ENCODE peak calls at places on chromosomes 6 and 20, in four cellular contexts. One of them, this sample, is unnamed. For H3K36me3, the result is how much of the 10 kb centered on the place peaks cover.

GRCh38 chr6:109002882-109003281 is 91.8 kb downstream of the SESN1 start:
- DNase-seq in uterus: no peak
- DNase-seq in mammary epithelial cell: no peak
- DNase-seq in BJ: no peak
- DNase-seq in this sample: no peak

GRCh38 chr20:58708246-58708931 is 15.8 kb downstream of the NPEPL1 start:
- DNase-seq in BJ: no peak
- DNase-seq in mammary epithelial cell: no peak
- DNase-seq in uterus: no peak
- DNase-seq in this sample: no peak

GRCh38 chr6:27893059-27893835 is 18.9 kb downstream of the OR2B2 start:
- DNase-seq in BJ: peak
- DNase-seq in uterus: peak
- DNase-seq in mammary epithelial cell: peak
- DNase-seq in this sample: peak

GRCh38 chr6:41757268-41757667 is 10.1 kb upstream of the PGC start:
- DNase-seq in mammary epithelial cell: no peak
- DNase-seq in uterus: no peak
- DNase-seq in BJ: no peak
- DNase-seq in this sample: no peak

GRCh38 chr20:32566379-32567374 is 18.5 kb downstream of the NOL4L start:
- DNase-seq in BJ: no peak
- DNase-seq in uterus: no peak
- DNase-seq in mammary epithelial cell: no peak
- DNase-seq in this sample: no peak

GRCh38 chr20:11682285-11682684 is 235.4 kb upstream of the BTBD3 start:
- DNase-seq in BJ: no peak
- DNase-seq in uterus: no peak
- DNase-seq in mammary epithelial cell: no peak
- DNase-seq in this sample: no peak

GRCh38 chr6:43193929-43194328 is 11.9 kb downstream of the CUL9 start:
- DNase-seq in BJ: no peak
- DNase-seq in mammary epithelial cell: no peak
- DNase-seq in uterus: no peak
- DNase-seq in this sample: no peak

GRCh38 chr6:54493138-54493537 is 184.9 kb downstream of the TINAG start:
- DNase-seq in uterus: no peak
- DNase-seq in mammary epithelial cell: peak
- DNase-seq in BJ: peak
- DNase-seq in this sample: peak

GRCh38 chr6:105430685-105431084 is 27.8 kb upstream of the PREP start:
- DNase-seq in BJ: no peak
- DNase-seq in mammary epithelial cell: no peak
- DNase-seq in uterus: no peak
- DNase-seq in this sample: no peak

GRCh38 chr20:37155987-37156386 is 23.1 kb upstream of the RPN2 start:
- DNase-seq in mammary epithelial cell: no peak
- DNase-seq in uterus: no peak
- DNase-seq in BJ: no peak
- DNase-seq in this sample: no peak

GRCh38 chr20:64158346-64159285 is 5.6 kb upstream of the MYT1 start:
- DNase-seq in uterus: no peak
- DNase-seq in BJ: no peak
- DNase-seq in mammary epithelial cell: no peak
- DNase-seq in this sample: no peak

GRCh38 chr6:43383021-43383667 is 13.7 kb upstream of the ZNF318 start:
- DNase-seq in uterus: no peak
- DNase-seq in mammary epithelial cell: peak
- DNase-seq in BJ: no peak
- DNase-seq in this sample: no peak

GRCh38 chr6:122400121-122400450 is 634 bp downstream of the HSF2 start:
- DNase-seq in uterus: no peak
- DNase-seq in mammary epithelial cell: no peak
- DNase-seq in BJ: no peak
- DNase-seq in this sample: no peak

GRCh38 chr20:57225197-57225733 is 41.2 kb downstream of the BMP7 start:
- DNase-seq in mammary epithelial cell: no peak
- DNase-seq in uterus: no peak
- DNase-seq in BJ: no peak
- DNase-seq in this sample: no peak

GRCh38 chr20:58473818-58474425 is 41.3 kb downstream of the APCDD1L start:
- DNase-seq in BJ: no peak
- DNase-seq in uterus: no peak
- DNase-seq in mammary epithelial cell: no peak
- DNase-seq in this sample: no peak

GRCh38 chr6:156260792-156261191 is 516.4 kb upstream of the ARID1B start:
- DNase-seq in uterus: no peak
- DNase-seq in mammary epithelial cell: no peak
- DNase-seq in BJ: no peak
- DNase-seq in this sample: no peak

GRCh38 chr20:49692941-49693340 is 20.7 kb downstream of the B4GALT5 start:
- DNase-seq in mammary epithelial cell: no peak
- DNase-seq in BJ: no peak
- DNase-seq in uterus: no peak
- DNase-seq in this sample: no peak
- H3K4me3 ChIP-seq in mammary epithelial cell: no peak
- H3K4me3 ChIP-seq in BJ: no peak
- H3K4me3 ChIP-seq in uterus: no peak
- H3K4me3 ChIP-seq in this sample: no peak

GRCh38 chr6:138371452-138371711 is 6.3 kb upstream of the SMIM28 start:
- DNase-seq in uterus: no peak
- DNase-seq in BJ: no peak
- DNase-seq in mammary epithelial cell: no peak
- DNase-seq in this sample: no peak

GRCh38 chr6:138374815-138375214 is 2.9 kb upstream of the SMIM28 start:
- DNase-seq in mammary epithelial cell: no peak
- DNase-seq in BJ: no peak
- DNase-seq in uterus: no peak
- DNase-seq in this sample: no peak

GRCh38 chr6:138371720-138372119 is 6.0 kb upstream of the SMIM28 start:
- DNase-seq in uterus: no peak
- DNase-seq in BJ: no peak
- DNase-seq in mammary epithelial cell: no peak
- DNase-seq in this sample: no peak

GRCh38 chr6:138374230-138374629 is 3.5 kb upstream of the SMIM28 start:
- DNase-seq in BJ: no peak
- DNase-seq in mammary epithelial cell: no peak
- DNase-seq in uterus: no peak
- DNase-seq in this sample: no peak

GRCh38 chr6:138372711-138373463 is 4.8 kb upstream of the SMIM28 start:
- DNase-seq in mammary epithelial cell: peak
- DNase-seq in BJ: no peak
- DNase-seq in uterus: no peak
- DNase-seq in this sample: no peak
- TF ChIP-seq CTCF in mammary epithelial cell: peak
- TF ChIP-seq CTCF in BJ: no peak
- TF ChIP-seq CTCF in uterus: no peak
- TF ChIP-seq CTCF in this sample: no peak

DNA sequence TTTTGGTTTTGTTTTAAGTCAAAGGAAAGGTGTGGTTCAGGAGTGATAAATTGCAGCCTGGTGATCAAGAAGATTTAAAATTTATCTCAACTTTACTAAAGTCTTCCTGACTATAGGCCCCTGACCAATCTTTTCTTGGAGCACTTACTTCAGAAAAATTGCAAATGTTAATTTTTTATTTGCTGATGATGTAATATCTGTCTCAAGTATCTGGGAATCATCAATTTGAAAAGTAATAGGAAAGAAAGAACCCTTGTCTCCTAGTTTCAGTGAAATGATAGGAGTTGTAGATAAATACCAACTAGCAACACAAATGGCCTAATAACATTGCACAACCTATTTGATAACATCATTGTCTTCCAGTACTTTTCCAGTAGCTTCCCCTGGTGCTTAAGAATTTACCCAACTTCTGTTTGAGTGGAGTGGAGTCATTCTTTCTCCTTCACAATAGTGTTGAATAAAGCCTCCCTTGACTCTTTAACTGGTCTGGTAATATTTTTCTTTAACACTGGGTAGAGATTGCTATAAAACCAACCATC is 648.3 kb upstream of the ADGRB3 start:
- DNase-seq in uterus: no peak
- DNase-seq in mammary epithelial cell: no peak
- DNase-seq in BJ: no peak
- DNase-seq in this sample: no peak
- H3K36me3 ChIP-seq in uterus: under half
- H3K36me3 ChIP-seq in mammary epithelial cell: under half
- H3K36me3 ChIP-seq in BJ: under half
- H3K36me3 ChIP-seq in this sample: under half

DNA sequence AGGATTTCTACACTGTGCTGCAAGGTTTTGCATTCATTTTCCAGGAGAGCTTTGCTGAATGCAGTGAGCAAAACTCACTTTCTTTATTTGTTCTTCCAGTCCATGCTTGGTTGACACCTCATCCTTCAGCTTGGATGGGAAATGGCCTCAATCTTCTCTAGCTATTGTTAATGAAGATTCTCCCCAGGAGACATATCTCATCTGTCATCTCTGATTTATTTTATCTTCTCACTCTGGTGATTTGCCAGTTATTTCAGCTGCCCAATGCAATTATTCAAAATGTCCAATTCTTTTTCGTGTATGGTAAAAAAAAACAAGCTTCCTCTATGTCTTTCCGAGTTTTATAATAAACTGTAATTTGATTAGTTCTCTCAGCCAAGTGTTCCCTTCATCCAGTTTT is 77.9 kb upstream of the PAK5 start:
- DNase-seq in mammary epithelial cell: no peak
- DNase-seq in BJ: no peak
- DNase-seq in uterus: no peak
- DNase-seq in this sample: no peak
- H3K4me3 ChIP-seq in mammary epithelial cell: no peak
- H3K4me3 ChIP-seq in BJ: no peak
- H3K4me3 ChIP-seq in uterus: no peak
- H3K4me3 ChIP-seq in this sample: no peak

This sample was measured in kidney epithelial cell.